ENCODE peak calls at places on chromosomes 7 and 10, in seven cellular contexts. K is activated CD8-positive, alpha-beta memory T cell treated with anti-CD3 and anti-CD28 coated beads, Interleukin-2, amount 10 ng/mL, durations not matched to agents 7 days and 5 days; I is right cardiac atrium; J is HCT116; Q is GM12878; Z is mucosa of descending colon; V is CD4-positive, alpha-beta T cell. A is an unnamed sample.

GRCh38 chr10:122543676-122544075 is 16.9 kb upstream of the DMBT1 start:
- ATAC-seq in K (no peak), I (no peak), J (no peak), Q (no peak), Z (peak), V (no peak), A (no peak)

GRCh38 chr10:86968271-86968993 is at the start of gene ADIRF:
- ATAC-seq in K (no peak), I (peak), J (peak), Q (no peak), Z (peak), V (no peak), A (no peak)

GRCh38 chr7:92415225-92415624 is 32.1 kb upstream of the GATAD1 start:
- ATAC-seq in K (no peak), I (no peak), J (no peak), Q (no peak), Z (no peak), V (no peak), A (no peak)

GRCh38 chr10:13481690-13482089 is 47.1 kb downstream of the BEND7 start:
- ATAC-seq in K (no peak), I (no peak), J (no peak), Q (no peak), Z (no peak), V (no peak), A (no peak)

GRCh38 chr10:8173243-8173865 is 118.9 kb downstream of the GATA3 start:
- ATAC-seq in K (no peak), I (no peak), J (no peak), Q (no peak), Z (no peak), V (no peak), A (no peak)

GRCh38 chr10:78062296-78062695 is 28.6 kb downstream of the RPS24 start:
- ATAC-seq in K (peak), I (no peak), J (no peak), Q (no peak), Z (no peak), V (no peak), A (no peak)

GRCh38 chr7:37901890-37902524 is 14.6 kb downstream of the SFRP4 start:
- ATAC-seq in K (no peak), I (peak), J (no peak), Q (peak), Z (no peak), V (no peak), A (no peak)

GRCh38 chr10:17510242-17510908 is 56.0 kb upstream of the ST8SIA6 start:
- ATAC-seq in K (peak), I (no peak), J (no peak), Q (peak), Z (no peak), V (no peak), A (no peak)

GRCh38 chr7:142901426-142902259 is 16.1 kb upstream of the TRPV6 start:
- ATAC-seq in K (no peak), I (no peak), J (no peak), Q (no peak), Z (no peak), V (no peak), A (no peak)

GRCh38 chr10:104452977-104453376 is 99.3 kb downstream of the CFAP58 start:
- ATAC-seq in K (no peak), I (no peak), J (no peak), Q (no peak), Z (no peak), V (no peak), A (no peak)

GRCh38 chr7:148495614-148496013 is 95.0 kb upstream of the C7orf33 start:
- ATAC-seq in K (no peak), I (no peak), J (no peak), Q (no peak), Z (no peak), V (no peak), A (no peak)

GRCh38 chr10:50431791-50432190 is 180.5 kb upstream of the ASAH2 start:
- ATAC-seq in K (peak), I (no peak), J (no peak), Q (peak), Z (no peak), V (no peak), A (peak)

GRCh38 chr10:125548878-125549277 is 134.1 kb downstream of the TEX36 start:
- ATAC-seq in K (no peak), I (no peak), J (no peak), Q (no peak), Z (no peak), V (no peak), A (no peak)

GRCh38 chr7:152132812-152133211 is 107.3 kb downstream of the GALNT11 start:
- ATAC-seq in K (no peak), I (peak), J (peak), Q (peak), Z (no peak), V (no peak), A (no peak)

GRCh38 chr10:5598085-5598690 is 68.2 kb downstream of the ASB13 start:
- ATAC-seq in K (no peak), I (no peak), J (no peak), Q (no peak), Z (no peak), V (no peak), A (no peak)

A was measured in activated T-helper 17 cell treated with anti-CD3 and anti-CD28 coated beads, Interleukin-2, amount 50 U/mL, for 72 hours.